ENCODE peak calls at places on chromosomes 3 and 15, in nine cellular contexts. O, B, S, H, Q, N, U, C and I are unnamed samples.

GRCh38 chr3:72022027-72022426 is 237.1 kb upstream of the PROK2 start:
- DNase-seq in U (no peak), B (no peak), O (no peak), Q (no peak), C (no peak), N (no peak), H (no peak), S (no peak), I (no peak)

GRCh38 chr3:70090322-70090913 is 90.9 kb downstream of the SAMMSON start:
- DNase-seq in O (no peak), U (peak), N (peak), S (no peak), H (peak), B (no peak), C (no peak), Q (no peak), I (peak)

GRCh38 chr3:11475324-11475723 is 168.4 kb downstream of the VGLL4 start:
- DNase-seq in N (no peak), U (no peak), C (no peak), O (no peak), S (no peak), B (no peak), Q (no peak), H (no peak), I (no peak)

GRCh38 chr15:75666823-75667501 is 19.2 kb downstream of the SNX33 start:
- DNase-seq in C (no peak), O (no peak), Q (peak), U (peak), S (no peak), B (no peak), N (peak), H (no peak), I (peak)

GRCh38 chr3:44342191-44342790 is 3.7 kb downstream of the TCAIM start:
- DNase-seq in N (no peak), O (no peak), Q (no peak), U (peak), B (no peak), S (no peak), C (no peak), H (peak), I (no peak)

GRCh38 chr15:78676424-78677110 is 35.6 kb upstream of the CHRNB4 start:
- DNase-seq in Q (no peak), H (no peak), O (no peak), S (no peak), U (no peak), N (no peak), C (no peak), B (no peak), I (no peak)

GRCh38 chr15:70242962-70243685 is 145.4 kb upstream of the TLE3 start:
- DNase-seq in N (no peak), C (no peak), B (no peak), O (peak), Q (no peak), S (no peak), U (no peak), H (peak), I (no peak)

GRCh38 chr3:100245932-100246331 is 14.9 kb upstream of the TBC1D23 start:
- DNase-seq in U (no peak), Q (no peak), C (no peak), S (no peak), B (peak), N (no peak), O (peak), H (no peak), I (no peak)

GRCh38 chr3:135249186-135249585 is 454.1 kb downstream of the EPHB1 start:
- DNase-seq in U (no peak), S (no peak), Q (no peak), B (no peak), O (no peak), C (no peak), H (no peak), N (no peak), I (no peak)